ENCODE peak calls at places on chromosomes 2 and 18, in six cellular contexts. W is fibroblast of lung, K is PC-3, E is astrocyte of the spinal cord, M is cardiac fibroblast, I is adrenal gland. A is an unnamed sample.

GRCh38 chr2:40113272-40113671 is 334.2 kb upstream of the THUMPD2 start:
- DNase-seq in M (no peak), I (no peak), W (peak; percentile 44), E (peak; percentile 45), K (no peak), A (no peak)

GRCh38 chr18:73340135-73340934 is 472.5 kb upstream of the NETO1 start:
- DNase-seq in I (no peak), E (peak; percentile 60), M (peak; percentile 61), K (peak; percentile 85), W (peak; percentile 17), A (no peak)

GRCh38 chr2:20188201-20188600 is 36.7 kb downstream of the SDC1 start:
- DNase-seq in K (no peak), E (no peak), M (no peak), W (no peak), I (no peak), A (no peak)

GRCh38 chr18:24054130-24054529 is 39.6 kb downstream of the TTC39C start:
- DNase-seq in W (peak; percentile 69), E (peak; percentile 81), I (no peak), K (no peak), M (peak; percentile 10), A (no peak)

GRCh38 chr2:39898934-39899333 is 119.9 kb upstream of the THUMPD2 start:
- DNase-seq in I (no peak), E (no peak), W (no peak), K (peak; percentile 76), M (peak; percentile 71), A (no peak)

GRCh38 chr2:183037660-183038340 is 457 bp downstream of the NCKAP1 start:
- DNase-seq in W (no peak), K (peak; percentile 22), E (no peak), M (no peak), I (peak; percentile 53), A (peak; percentile 46)

GRCh38 chr2:157540102-157540501 is 88.6 kb downstream of the ACVR1C start:
- DNase-seq in I (no peak), E (no peak), K (no peak), W (no peak), M (no peak), A (no peak)

GRCh38 chr2:97982621-97983020 is 13.1 kb downstream of the TMEM131 start:
- DNase-seq in K (no peak), M (no peak), E (no peak), W (no peak), I (no peak), A (no peak)

GRCh38 chr2:159640176-159640575 is 23.8 kb upstream of the BAZ2B start:
- DNase-seq in M (peak; percentile 33), W (peak; percentile 34), I (no peak), K (peak; percentile 2), E (no peak), A (no peak)

GRCh38 chr2:184734338-184734737 is 136.0 kb downstream of the ZNF804A start:
- DNase-seq in I (no peak), W (no peak), K (no peak), M (no peak), E (no peak), A (no peak)
- H3K4me3 ChIP-seq in I (no peak overlapping the region), W (no peak overlapping the region), K (no peak overlapping the region), M (no peak overlapping the region), E (no peak overlapping the region), A (no peak overlapping the region)

GRCh38 chr2:161556440-161556839 is 67.8 kb upstream of the SLC4A10 start:
- DNase-seq in M (peak; percentile 6), W (no peak), E (no peak), K (peak; percentile 44), I (no peak), A (no peak)
- TF ChIP-seq CTCF in M (no peak), W (no peak), E (no peak), K (peak; percentile 60), I (no peak), A (no peak)

GRCh38 chr2:36789181-36789804 is 92.8 kb downstream of the VIT start:
- DNase-seq in W (no peak), K (no peak), I (no peak), E (no peak), M (no peak), A (no peak)
- H3K4me3 ChIP-seq in W (no peak overlapping the region), K (no peak overlapping the region), I (no peak overlapping the region), E (no peak overlapping the region), M (no peak overlapping the region), A (no peak overlapping the region)

DNA sequence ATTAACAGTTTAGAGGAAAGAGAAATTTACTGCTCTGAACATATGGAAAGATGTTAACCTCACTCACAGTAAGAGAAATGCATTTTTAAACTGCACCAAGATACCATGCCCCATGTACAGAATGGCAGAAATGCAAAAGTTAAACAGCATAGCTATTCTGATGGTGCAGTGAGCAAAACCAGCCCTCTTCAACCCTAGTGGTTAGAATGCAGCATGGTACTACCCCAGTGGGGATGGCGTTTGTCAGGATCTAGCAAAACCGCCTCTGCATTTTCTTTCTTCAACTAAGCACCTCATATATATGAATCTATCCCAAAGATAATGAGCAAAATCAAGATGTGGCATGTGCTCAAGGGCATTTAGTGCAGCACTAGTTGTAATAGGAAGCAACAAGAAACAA is 98.0 kb downstream of the MGAT5 start:
- DNase-seq in M (no peak), E (no peak), K (no peak), I (no peak), W (no peak), A (no peak)
- TF ChIP-seq CTCF in M (no peak), E (no peak), K (no peak), I (no peak), W (no peak), A (no peak)

A was measured in testis.